ENCODE peak calls at places on chromosomes 2 and 18, in ten cellular contexts. One of them, this sample, is unnamed.

GRCh38 chr2:75570948-75571729 is 10.4 kb upstream of the EVA1A start:
- DNase-seq in B cell: no peak
- DNase-seq in nephron progenitor cell: no peak
- DNase-seq in transverse colon: no peak
- DNase-seq in heart right ventricle: peak; percentile 31
- DNase-seq in GM23338: no peak
- DNase-seq in fibroblast of lung: peak; percentile 79
- DNase-seq in astrocyte: peak; percentile 78
- DNase-seq in colonic mucosa: no peak
- DNase-seq in neural progenitor cell: no peak
- DNase-seq in this sample: no peak

GRCh38 chr18:10936211-10937053 is 212.9 kb downstream of the PIEZO2 start:
- DNase-seq in heart right ventricle: no peak
- DNase-seq in GM23338: no peak
- DNase-seq in B cell: no peak
- DNase-seq in colonic mucosa: no peak
- DNase-seq in transverse colon: no peak
- DNase-seq in neural progenitor cell: peak; percentile 17
- DNase-seq in nephron progenitor cell: no peak
- DNase-seq in fibroblast of lung: no peak
- DNase-seq in astrocyte: no peak
- DNase-seq in this sample: no peak

GRCh38 chr2:31704561-31705212 is 123.9 kb upstream of the SRD5A2 start:
- DNase-seq in astrocyte: no peak
- DNase-seq in neural progenitor cell: no peak
- DNase-seq in colonic mucosa: no peak
- DNase-seq in heart right ventricle: no peak
- DNase-seq in GM23338: no peak
- DNase-seq in nephron progenitor cell: no peak
- DNase-seq in B cell: no peak
- DNase-seq in fibroblast of lung: no peak
- DNase-seq in transverse colon: no peak
- DNase-seq in this sample: no peak

GRCh38 chr2:240818543-240819403 is 1.2 kb downstream of the KIF1A start:
- DNase-seq in heart right ventricle: no peak
- DNase-seq in fibroblast of lung: no peak
- DNase-seq in astrocyte: no peak
- DNase-seq in GM23338: peak; percentile 74
- DNase-seq in nephron progenitor cell: peak; percentile 59
- DNase-seq in colonic mucosa: no peak
- DNase-seq in B cell: no peak
- DNase-seq in neural progenitor cell: peak; percentile 79
- DNase-seq in transverse colon: no peak
- DNase-seq in this sample: no peak

GRCh38 chr2:150141241-150142001 is 346.0 kb downstream of the RND3 start:
- DNase-seq in colonic mucosa: no peak
- DNase-seq in GM23338: no peak
- DNase-seq in nephron progenitor cell: no peak
- DNase-seq in astrocyte: no peak
- DNase-seq in heart right ventricle: no peak
- DNase-seq in neural progenitor cell: no peak
- DNase-seq in fibroblast of lung: peak; percentile 66
- DNase-seq in B cell: no peak
- DNase-seq in transverse colon: no peak
- DNase-seq in this sample: no peak

GRCh38 chr2:112182581-112183034 is 44.4 kb downstream of the FBLN7 start:
- DNase-seq in heart right ventricle: no peak
- DNase-seq in neural progenitor cell: peak; percentile 40
- DNase-seq in colonic mucosa: no peak
- DNase-seq in transverse colon: no peak
- DNase-seq in B cell: no peak
- DNase-seq in nephron progenitor cell: no peak
- DNase-seq in astrocyte: no peak
- DNase-seq in GM23338: no peak
- DNase-seq in fibroblast of lung: no peak
- DNase-seq in this sample: no peak

GRCh38 chr2:95277246-95277906 is 3.1 kb downstream of the PROM2 start:
- DNase-seq in transverse colon: peak; percentile 79
- DNase-seq in heart right ventricle: no peak
- DNase-seq in neural progenitor cell: no peak
- DNase-seq in GM23338: peak; percentile 65
- DNase-seq in astrocyte: no peak
- DNase-seq in fibroblast of lung: no peak
- DNase-seq in B cell: no peak
- DNase-seq in colonic mucosa: peak; percentile 85
- DNase-seq in nephron progenitor cell: peak; percentile 1
- DNase-seq in this sample: no peak

GRCh38 chr2:28219134-28219533 is 173.5 kb upstream of the FOSL2 start:
- DNase-seq in colonic mucosa: no peak
- DNase-seq in nephron progenitor cell: no peak
- DNase-seq in transverse colon: no peak
- DNase-seq in GM23338: no peak
- DNase-seq in heart right ventricle: no peak
- DNase-seq in astrocyte: peak; percentile 14
- DNase-seq in B cell: no peak
- DNase-seq in neural progenitor cell: no peak
- DNase-seq in fibroblast of lung: peak; percentile 35
- DNase-seq in this sample: no peak

GRCh38 chr18:6444484-6445228 is 29.9 kb upstream of the L3MBTL4 start:
- DNase-seq in GM23338: peak; percentile 19
- DNase-seq in B cell: no peak
- DNase-seq in fibroblast of lung: no peak
- DNase-seq in heart right ventricle: no peak
- DNase-seq in neural progenitor cell: no peak
- DNase-seq in nephron progenitor cell: no peak
- DNase-seq in astrocyte: no peak
- DNase-seq in colonic mucosa: no peak
- DNase-seq in transverse colon: no peak
- DNase-seq in this sample: no peak

GRCh38 chr18:75200644-75201272 is 8.2 kb downstream of the PTGR3 start:
- DNase-seq in astrocyte: no peak
- DNase-seq in transverse colon: no peak
- DNase-seq in neural progenitor cell: no peak
- DNase-seq in fibroblast of lung: no peak
- DNase-seq in B cell: no peak
- DNase-seq in nephron progenitor cell: no peak
- DNase-seq in colonic mucosa: no peak
- DNase-seq in heart right ventricle: no peak
- DNase-seq in GM23338: no peak
- DNase-seq in this sample: no peak

GRCh38 chr18:57908092-57908491 is 105.0 kb upstream of the ATP8B1 start:
- DNase-seq in transverse colon: no peak
- DNase-seq in astrocyte: no peak
- DNase-seq in GM23338: no peak
- DNase-seq in fibroblast of lung: no peak
- DNase-seq in heart right ventricle: no peak
- DNase-seq in B cell: no peak
- DNase-seq in neural progenitor cell: no peak
- DNase-seq in colonic mucosa: no peak
- DNase-seq in nephron progenitor cell: no peak
- DNase-seq in this sample: no peak

GRCh38 chr18:57910134-57910533 is 107.0 kb upstream of the ATP8B1 start:
- DNase-seq in neural progenitor cell: no peak
- DNase-seq in heart right ventricle: no peak
- DNase-seq in astrocyte: no peak
- DNase-seq in fibroblast of lung: no peak
- DNase-seq in nephron progenitor cell: no peak
- DNase-seq in GM23338: no peak
- DNase-seq in B cell: no peak
- DNase-seq in colonic mucosa: no peak
- DNase-seq in transverse colon: no peak
- DNase-seq in this sample: no peak

GRCh38 chr18:57913686-57914085 is 110.6 kb upstream of the ATP8B1 start:
- DNase-seq in colonic mucosa: no peak
- DNase-seq in GM23338: no peak
- DNase-seq in astrocyte: no peak
- DNase-seq in transverse colon: no peak
- DNase-seq in fibroblast of lung: no peak
- DNase-seq in nephron progenitor cell: no peak
- DNase-seq in heart right ventricle: no peak
- DNase-seq in B cell: no peak
- DNase-seq in neural progenitor cell: no peak
- DNase-seq in this sample: no peak

GRCh38 chr18:57909620-57910019 is 106.5 kb upstream of the ATP8B1 start:
- DNase-seq in nephron progenitor cell: no peak
- DNase-seq in astrocyte: peak; percentile 57
- DNase-seq in neural progenitor cell: no peak
- DNase-seq in GM23338: no peak
- DNase-seq in heart right ventricle: no peak
- DNase-seq in B cell: no peak
- DNase-seq in transverse colon: no peak
- DNase-seq in colonic mucosa: no peak
- DNase-seq in fibroblast of lung: peak; percentile 68
- DNase-seq in this sample: no peak

GRCh38 chr18:57910817-57911216 is 107.7 kb upstream of the ATP8B1 start:
- DNase-seq in transverse colon: no peak
- DNase-seq in B cell: no peak
- DNase-seq in nephron progenitor cell: peak; percentile 34
- DNase-seq in fibroblast of lung: no peak
- DNase-seq in heart right ventricle: no peak
- DNase-seq in neural progenitor cell: peak; percentile 31
- DNase-seq in astrocyte: no peak
- DNase-seq in colonic mucosa: peak; percentile 36
- DNase-seq in GM23338: peak; percentile 79
- DNase-seq in this sample: no peak
- TF ChIP-seq CTCF in transverse colon: no peak
- TF ChIP-seq CTCF in B cell: no peak
- TF ChIP-seq CTCF in nephron progenitor cell: no peak
- TF ChIP-seq CTCF in fibroblast of lung: peak; percentile 29
- TF ChIP-seq CTCF in heart right ventricle: no peak
- TF ChIP-seq CTCF in neural progenitor cell: peak; percentile 59
- TF ChIP-seq CTCF in astrocyte: no peak
- TF ChIP-seq CTCF in colonic mucosa: no peak
- TF ChIP-seq CTCF in GM23338: peak; percentile 78
- TF ChIP-seq CTCF in this sample: no peak

GRCh38 chr2:64888591-64889309 is 100.4 kb upstream of the SLC1A4 start:
- DNase-seq in B cell: peak; percentile 13
- DNase-seq in transverse colon: no peak
- DNase-seq in fibroblast of lung: peak; percentile 63
- DNase-seq in nephron progenitor cell: no peak
- DNase-seq in neural progenitor cell: no peak
- DNase-seq in astrocyte: peak; percentile 49
- DNase-seq in GM23338: peak; percentile 51
- DNase-seq in heart right ventricle: no peak
- DNase-seq in colonic mucosa: no peak
- DNase-seq in this sample: no peak
- TF ChIP-seq CTCF in B cell: no peak
- TF ChIP-seq CTCF in transverse colon: peak; percentile 17
- TF ChIP-seq CTCF in fibroblast of lung: peak; percentile 43
- TF ChIP-seq CTCF in nephron progenitor cell: no peak
- TF ChIP-seq CTCF in neural progenitor cell: peak; percentile 44
- TF ChIP-seq CTCF in astrocyte: peak; percentile 53
- TF ChIP-seq CTCF in GM23338: peak; percentile 24
- TF ChIP-seq CTCF in heart right ventricle: peak; percentile 21
- TF ChIP-seq CTCF in colonic mucosa: no peak
- TF ChIP-seq CTCF in this sample: no peak

GRCh38 chr2:46615555-46616487 is 136.5 kb downstream of the TMEM247 start:
- DNase-seq in transverse colon: peak; percentile 16
- DNase-seq in nephron progenitor cell: no peak
- DNase-seq in fibroblast of lung: peak; percentile 4
- DNase-seq in neural progenitor cell: peak; percentile 64
- DNase-seq in heart right ventricle: no peak
- DNase-seq in colonic mucosa: peak; percentile 45
- DNase-seq in astrocyte: no peak
- DNase-seq in B cell: no peak
- DNase-seq in GM23338: peak; percentile 49
- DNase-seq in this sample: no peak
- TF ChIP-seq CTCF in transverse colon: no peak
- TF ChIP-seq CTCF in nephron progenitor cell: no peak
- TF ChIP-seq CTCF in fibroblast of lung: no peak
- TF ChIP-seq CTCF in neural progenitor cell: peak; percentile 29
- TF ChIP-seq CTCF in heart right ventricle: peak; percentile 46
- TF ChIP-seq CTCF in colonic mucosa: no peak
- TF ChIP-seq CTCF in astrocyte: no peak
- TF ChIP-seq CTCF in B cell: peak; percentile 23
- TF ChIP-seq CTCF in GM23338: peak; percentile 25
- TF ChIP-seq CTCF in this sample: peak; percentile 31

DNA sequence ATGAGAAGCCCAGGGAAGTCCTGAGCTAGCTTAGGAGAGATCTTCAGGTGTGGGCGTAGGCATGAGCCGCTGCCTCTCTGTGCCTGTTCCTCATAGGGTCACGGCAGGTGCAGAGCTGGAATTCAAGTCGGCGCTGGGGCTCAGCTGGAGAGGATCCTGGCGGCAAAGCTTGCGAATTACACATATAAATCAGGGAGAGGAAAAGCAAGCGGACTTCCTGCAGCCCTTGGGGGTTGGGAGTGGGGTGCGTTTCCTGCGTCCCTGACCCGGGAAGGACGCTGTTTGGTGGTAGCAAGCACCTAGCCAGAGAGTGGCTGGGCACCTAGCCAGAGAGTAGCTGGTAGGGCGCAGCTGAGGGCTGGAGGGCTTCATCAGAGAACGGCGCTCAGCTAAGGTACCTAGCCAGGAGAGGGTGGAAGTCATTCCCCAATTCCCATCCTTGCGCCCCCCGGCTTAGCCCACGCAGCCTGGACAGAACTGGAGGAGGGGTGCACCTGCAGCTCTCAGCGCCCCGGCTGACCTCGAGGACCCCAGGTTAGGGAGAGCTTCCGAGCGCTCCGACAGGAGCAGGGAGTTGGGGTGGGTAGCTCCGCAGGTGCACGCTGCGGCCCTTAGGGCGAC is 459 bp upstream of the EFR3B start:
- DNase-seq in heart right ventricle: peak; percentile 59
- DNase-seq in colonic mucosa: peak; percentile 73
- DNase-seq in nephron progenitor cell: peak; percentile 67
- DNase-seq in neural progenitor cell: peak; percentile 88
- DNase-seq in B cell: no peak
- DNase-seq in astrocyte: no peak
- DNase-seq in GM23338: peak; percentile 94
- DNase-seq in transverse colon: peak; percentile 70
- DNase-seq in fibroblast of lung: peak; percentile 46
- DNase-seq in this sample: no peak
- TF ChIP-seq CTCF in heart right ventricle: peak; percentile 46
- TF ChIP-seq CTCF in colonic mucosa: no peak
- TF ChIP-seq CTCF in nephron progenitor cell: peak; percentile 37
- TF ChIP-seq CTCF in neural progenitor cell: peak; percentile 47
- TF ChIP-seq CTCF in B cell: no peak
- TF ChIP-seq CTCF in astrocyte: peak; percentile 24
- TF ChIP-seq CTCF in GM23338: peak; percentile 41
- TF ChIP-seq CTCF in transverse colon: peak; percentile 65
- TF ChIP-seq CTCF in fibroblast of lung: peak; percentile 22
- TF ChIP-seq CTCF in this sample: no peak

GRCh38 chr2:38400513-38400912 is 23.4 kb upstream of the ATL2 start:
- DNase-seq in B cell: no peak
- DNase-seq in transverse colon: no peak
- DNase-seq in astrocyte: no peak
- DNase-seq in GM23338: no peak
- DNase-seq in heart right ventricle: no peak
- DNase-seq in nephron progenitor cell: no peak
- DNase-seq in fibroblast of lung: no peak
- DNase-seq in neural progenitor cell: no peak
- DNase-seq in colonic mucosa: no peak
- DNase-seq in this sample: no peak
- TF ChIP-seq CTCF in B cell: no peak
- TF ChIP-seq CTCF in transverse colon: no peak
- TF ChIP-seq CTCF in astrocyte: no peak
- TF ChIP-seq CTCF in GM23338: no peak
- TF ChIP-seq CTCF in heart right ventricle: no peak
- TF ChIP-seq CTCF in nephron progenitor cell: no peak
- TF ChIP-seq CTCF in fibroblast of lung: no peak
- TF ChIP-seq CTCF in neural progenitor cell: no peak
- TF ChIP-seq CTCF in colonic mucosa: no peak
- TF ChIP-seq CTCF in this sample: no peak